ENCODE peak calls at places on chromosomes 3 and 15, in eight cellular contexts. One of them, this sample, is unnamed.

GRCh38 chr3:137263982-137264777 is 306.4 kb downstream of the IL20RB start:
- DNase-seq in germinal center: no peak
- DNase-seq in hepatocyte: peak; percentile 32
- DNase-seq in HT1080: no peak
- DNase-seq in kidney tubule cell: no peak
- DNase-seq in cerebellar cortex: no peak
- DNase-seq in naive thymus-derived CD4-positive, alpha-beta T cell: no peak
- DNase-seq in activated gamma-delta T cell treated with Interleukin-2 at 50 U/mL for 16 hours: no peak
- DNase-seq in this sample: no peak

GRCh38 chr3:87145553-87145952 is 81.6 kb upstream of the CHMP2B start:
- DNase-seq in germinal center: peak; percentile 15
- DNase-seq in hepatocyte: no peak
- DNase-seq in HT1080: peak; percentile 29
- DNase-seq in kidney tubule cell: peak; percentile 38
- DNase-seq in cerebellar cortex: peak; percentile 16
- DNase-seq in naive thymus-derived CD4-positive, alpha-beta T cell: no peak
- DNase-seq in activated gamma-delta T cell treated with Interleukin-2 at 50 U/mL for 16 hours: no peak
- DNase-seq in this sample: no peak

GRCh38 chr3:36362216-36362615 is 18.1 kb upstream of the STAC start:
- DNase-seq in germinal center: no peak
- DNase-seq in hepatocyte: no peak
- DNase-seq in HT1080: peak; percentile 47
- DNase-seq in kidney tubule cell: peak; percentile 90
- DNase-seq in cerebellar cortex: no peak
- DNase-seq in naive thymus-derived CD4-positive, alpha-beta T cell: no peak
- DNase-seq in activated gamma-delta T cell treated with Interleukin-2 at 50 U/mL for 16 hours: no peak
- DNase-seq in this sample: no peak

GRCh38 chr3:29286841-29287240 is 6.0 kb downstream of the RBMS3 start:
- DNase-seq in germinal center: no peak
- DNase-seq in hepatocyte: no peak
- DNase-seq in HT1080: no peak
- DNase-seq in kidney tubule cell: no peak
- DNase-seq in cerebellar cortex: no peak
- DNase-seq in naive thymus-derived CD4-positive, alpha-beta T cell: no peak
- DNase-seq in activated gamma-delta T cell treated with Interleukin-2 at 50 U/mL for 16 hours: no peak
- DNase-seq in this sample: no peak

GRCh38 chr3:11154036-11154952 is at the start of gene HRH1:
- DNase-seq in germinal center: no peak
- DNase-seq in hepatocyte: peak; percentile 61
- DNase-seq in HT1080: no peak
- DNase-seq in kidney tubule cell: peak; percentile 33
- DNase-seq in cerebellar cortex: no peak
- DNase-seq in naive thymus-derived CD4-positive, alpha-beta T cell: no peak
- DNase-seq in activated gamma-delta T cell treated with Interleukin-2 at 50 U/mL for 16 hours: no peak
- DNase-seq in this sample: no peak

GRCh38 chr3:23763040-23763477 is 42.7 kb upstream of the UBE2E1 start:
- DNase-seq in germinal center: peak; percentile 27
- DNase-seq in hepatocyte: no peak
- DNase-seq in HT1080: no peak
- DNase-seq in kidney tubule cell: no peak
- DNase-seq in cerebellar cortex: peak; percentile 51
- DNase-seq in naive thymus-derived CD4-positive, alpha-beta T cell: no peak
- DNase-seq in activated gamma-delta T cell treated with Interleukin-2 at 50 U/mL for 16 hours: no peak
- DNase-seq in this sample: no peak

GRCh38 chr15:68328485-68328884 is 50.9 kb downstream of the FEM1B start:
- DNase-seq in germinal center: no peak
- DNase-seq in hepatocyte: no peak
- DNase-seq in HT1080: peak; percentile 34
- DNase-seq in kidney tubule cell: no peak
- DNase-seq in cerebellar cortex: no peak
- DNase-seq in naive thymus-derived CD4-positive, alpha-beta T cell: peak; percentile 60
- DNase-seq in activated gamma-delta T cell treated with Interleukin-2 at 50 U/mL for 16 hours: peak; percentile 26
- DNase-seq in this sample: no peak

GRCh38 chr15:81407679-81408078 is 33.7 kb upstream of the TMC3 start:
- DNase-seq in germinal center: no peak
- DNase-seq in hepatocyte: no peak
- DNase-seq in HT1080: no peak
- DNase-seq in kidney tubule cell: no peak
- DNase-seq in cerebellar cortex: no peak
- DNase-seq in naive thymus-derived CD4-positive, alpha-beta T cell: no peak
- DNase-seq in activated gamma-delta T cell treated with Interleukin-2 at 50 U/mL for 16 hours: no peak
- DNase-seq in this sample: no peak

GRCh38 chr3:194536883-194537637 is 50.3 kb upstream of the ATP13A3 start:
- DNase-seq in germinal center: no peak
- DNase-seq in hepatocyte: peak; percentile 58
- DNase-seq in HT1080: peak; percentile 79
- DNase-seq in kidney tubule cell: peak; percentile 80
- DNase-seq in cerebellar cortex: peak; percentile 36
- DNase-seq in naive thymus-derived CD4-positive, alpha-beta T cell: no peak
- DNase-seq in activated gamma-delta T cell treated with Interleukin-2 at 50 U/mL for 16 hours: no peak
- DNase-seq in this sample: no peak

GRCh38 chr3:194640829-194641228 is 7.6 kb upstream of the TMEM44 start:
- DNase-seq in germinal center: no peak
- DNase-seq in hepatocyte: no peak
- DNase-seq in HT1080: no peak
- DNase-seq in kidney tubule cell: no peak
- DNase-seq in cerebellar cortex: no peak
- DNase-seq in naive thymus-derived CD4-positive, alpha-beta T cell: peak; percentile 43
- DNase-seq in activated gamma-delta T cell treated with Interleukin-2 at 50 U/mL for 16 hours: peak; percentile 36
- DNase-seq in this sample: no peak

GRCh38 chr3:19103510-19103909 is 44.8 kb upstream of the KCNH8 start:
- DNase-seq in germinal center: no peak
- DNase-seq in hepatocyte: no peak
- DNase-seq in HT1080: no peak
- DNase-seq in kidney tubule cell: no peak
- DNase-seq in cerebellar cortex: no peak
- DNase-seq in naive thymus-derived CD4-positive, alpha-beta T cell: no peak
- DNase-seq in activated gamma-delta T cell treated with Interleukin-2 at 50 U/mL for 16 hours: no peak
- DNase-seq in this sample: no peak